ENCODE peak calls at places on chromosomes 7 and 10, in five cellular contexts. One of them, this sample, is unnamed.

GRCh38 chr7:80611779-80612178 is 26.7 kb upstream of the CD36 start:
- DNase-seq in endothelial cell: no peak
- DNase-seq in EL: peak; percentile 62
- DNase-seq in fibroblast of lung: peak; percentile 83
- DNase-seq in hepatocyte: peak; percentile 40
- DNase-seq in this sample: peak; percentile 78

GRCh38 chr7:18700147-18700546 is 204.6 kb downstream of the HDAC9 start:
- DNase-seq in EL: no peak
- DNase-seq in endothelial cell: peak; percentile 26
- DNase-seq in hepatocyte: no peak
- DNase-seq in fibroblast of lung: no peak
- DNase-seq in this sample: no peak

GRCh38 chr7:124688991-124689390 is 76.6 kb downstream of the GPR37 start:
- DNase-seq in hepatocyte: no peak
- DNase-seq in fibroblast of lung: peak; percentile 81
- DNase-seq in endothelial cell: no peak
- DNase-seq in EL: peak; percentile 86
- DNase-seq in this sample: no peak

GRCh38 chr7:101538596-101539459 is 90.3 kb downstream of the MYL10 start:
- DNase-seq in hepatocyte: peak; percentile 81
- DNase-seq in fibroblast of lung: peak; percentile 10
- DNase-seq in endothelial cell: peak; percentile 84
- DNase-seq in EL: peak; percentile 47
- DNase-seq in this sample: peak; percentile 28

GRCh38 chr10:6912021-6912420 is 331.9 kb upstream of the PRKCQ start:
- DNase-seq in EL: no peak
- DNase-seq in hepatocyte: no peak
- DNase-seq in endothelial cell: no peak
- DNase-seq in fibroblast of lung: no peak
- DNase-seq in this sample: no peak

GRCh38 chr10:33301097-33301789 is 33.2 kb downstream of the NRP1 start:
- DNase-seq in endothelial cell: no peak
- DNase-seq in EL: no peak
- DNase-seq in fibroblast of lung: no peak
- DNase-seq in hepatocyte: no peak
- DNase-seq in this sample: no peak

GRCh38 chr10:64091889-64092288 is 570.7 kb downstream of the REEP3 start:
- DNase-seq in endothelial cell: no peak
- DNase-seq in hepatocyte: peak; percentile 35
- DNase-seq in EL: no peak
- DNase-seq in fibroblast of lung: no peak
- DNase-seq in this sample: no peak

GRCh38 chr10:992523-993340 is 4.5 kb downstream of the GTPBP4 start:
- DNase-seq in EL: no peak
- DNase-seq in hepatocyte: no peak
- DNase-seq in endothelial cell: no peak
- DNase-seq in fibroblast of lung: no peak
- DNase-seq in this sample: no peak

GRCh38 chr10:12135631-12136030 is 6.2 kb downstream of the SEC61A2 start:
- DNase-seq in EL: no peak
- DNase-seq in endothelial cell: no peak
- DNase-seq in hepatocyte: no peak
- DNase-seq in fibroblast of lung: no peak
- DNase-seq in this sample: no peak

GRCh38 chr10:45425628-45426563 is 51.9 kb downstream of the ALOX5 start:
- DNase-seq in EL: no peak
- DNase-seq in endothelial cell: no peak
- DNase-seq in fibroblast of lung: peak; percentile 16
- DNase-seq in hepatocyte: no peak
- DNase-seq in this sample: no peak

GRCh38 chr10:110107430-110107829 is 99.6 kb downstream of the ADD3 start:
- DNase-seq in fibroblast of lung: no peak
- DNase-seq in endothelial cell: no peak
- DNase-seq in hepatocyte: no peak
- DNase-seq in EL: no peak
- DNase-seq in this sample: no peak

GRCh38 chr10:76051007-76051936 is 619.8 kb downstream of the LRMDA start:
- DNase-seq in fibroblast of lung: no peak
- DNase-seq in endothelial cell: no peak
- DNase-seq in hepatocyte: peak; percentile 64
- DNase-seq in EL: no peak
- DNase-seq in this sample: no peak

GRCh38 chr10:5764422-5765297 is 48.6 kb downstream of the GDI2 start:
- DNase-seq in EL: no peak
- DNase-seq in hepatocyte: no peak
- DNase-seq in fibroblast of lung: no peak
- DNase-seq in endothelial cell: no peak
- DNase-seq in this sample: no peak

GRCh38 chr10:87771871-87772500 is 46.0 kb downstream of the ATAD1 start:
- DNase-seq in endothelial cell: no peak
- DNase-seq in fibroblast of lung: peak; percentile 16
- DNase-seq in EL: peak; percentile 39
- DNase-seq in hepatocyte: peak; percentile 21
- DNase-seq in this sample: peak; percentile 29

GRCh38 chr7:127404282-127405049 is 12.0 kb upstream of the ZNF800 start:
- DNase-seq in fibroblast of lung: no peak
- DNase-seq in endothelial cell: no peak
- DNase-seq in EL: no peak
- DNase-seq in hepatocyte: no peak
- DNase-seq in this sample: no peak

GRCh38 chr7:17532861-17533404 is 234.5 kb downstream of the AHR start:
- DNase-seq in EL: peak; percentile 94
- DNase-seq in fibroblast of lung: peak; percentile 98
- DNase-seq in endothelial cell: no peak
- DNase-seq in hepatocyte: no peak
- DNase-seq in this sample: peak; percentile 92

This sample was measured in HFFc6.